ENCODE peak calls at places on chromosome 16, in ten cellular contexts. T is neural progenitor cell; D is AG04450; K is pons; N is GM13976; R is non-pigmented ciliary epithelial cell; I is adipocyte; L is stimulated activated CD4-positive, alpha-beta T cell treated with anti-CD3 and anti-CD28 coated beads, TNF-alpha, amount 100 ng/mL, for 24 hours; S is T follicular helper cell; O is NCI-H1092 treated with DMSO at 0.1 percent for 48 hours. Q is an unnamed sample.
A peak's percentile ranks its signal among the peaks of the same experiment; 100 is the strongest.

GRCh38 chr16:88705076-88705684 is 1.0 kb downstream of the RNF166 start:
- DNase-seq in S (peak; percentile 42), R (no peak), O (no peak), T (no peak), K (no peak), L (no peak), D (no peak), N (no peak), I (peak; percentile 38), Q (no peak)

GRCh38 chr16:27366687-27367462 is 35.1 kb upstream of the IL21R start:
- DNase-seq in K (no peak), S (no peak), L (no peak), I (no peak), O (no peak), N (peak; percentile 71), D (no peak), T (no peak), R (no peak), Q (no peak)

GRCh38 chr16:23877107-23878070 is 41.6 kb downstream of the PRKCB start:
- DNase-seq in N (no peak), O (no peak), L (no peak), I (no peak), S (peak; percentile 2), R (no peak), T (no peak), D (no peak), K (no peak), Q (no peak)

GRCh38 chr16:88355093-88355388 is 27.7 kb upstream of the ZNF469 start:
- DNase-seq in S (no peak), R (no peak), L (no peak), N (no peak), I (no peak), K (no peak), T (no peak), O (no peak), D (no peak), Q (no peak)

GRCh38 chr16:88922114-88922825 is 54.7 kb downstream of the CBFA2T3 start:
- DNase-seq in N (no peak), T (peak; percentile 54), I (no peak), O (no peak), D (peak; percentile 20), R (no peak), K (no peak), L (no peak), S (no peak), Q (no peak)

GRCh38 chr16:4519274-4520058 is 19.1 kb downstream of the CDIP1 start:
- DNase-seq in O (no peak), K (no peak), I (no peak), S (no peak), N (no peak), L (no peak), D (no peak), T (no peak), R (no peak), Q (no peak)

GRCh38 chr16:64914-65255 is 7.5 kb downstream of the RHBDF1 start:
- DNase-seq in I (no peak), D (no peak), O (no peak), L (no peak), N (no peak), K (no peak), S (no peak), T (no peak), R (no peak), Q (no peak)

GRCh38 chr16:61014869-61015268 is 1021.4 kb downstream of the CDH8 start:
- DNase-seq in D (no peak), N (no peak), O (no peak), I (no peak), L (no peak), K (no peak), S (no peak), T (no peak), R (no peak), Q (no peak)

GRCh38 chr16:85029981-85030381 is 2.4 kb downstream of the KIAA0513 start:
- DNase-seq in L (no peak), I (no peak), R (no peak), T (no peak), S (no peak), D (no peak), N (no peak), K (no peak), O (no peak), Q (no peak)

GRCh38 chr16:22296225-22297113 is 740 bp upstream of the POLR3E start:
- DNase-seq in K (peak; percentile 18), S (no peak), R (no peak), N (no peak), I (peak; percentile 23), O (no peak), L (no peak), D (no peak), T (peak; percentile 11), Q (no peak)

GRCh38 chr16:6209355-6209930 is 1111.8 kb upstream of the EEF2KMT start:
- DNase-seq in N (no peak), R (no peak), T (no peak), L (no peak), I (no peak), K (no peak), S (no peak), D (no peak), O (no peak), Q (no peak)

GRCh38 chr16:66263168-66263972 is 103.1 kb upstream of the CDH5 start:
- DNase-seq in T (peak; percentile 18), S (no peak), K (no peak), D (no peak), N (no peak), L (no peak), O (no peak), R (no peak), I (no peak), Q (no peak)

GRCh38 chr16:53172517-53172916 is 117.7 kb downstream of the CHD9 start:
- DNase-seq in L (no peak), R (no peak), K (no peak), S (no peak), I (no peak), T (no peak), D (no peak), N (no peak), O (no peak), Q (no peak)

GRCh38 chr16:66728117-66728787 is 23.2 kb downstream of the DYNC1LI2 start:
- DNase-seq in D (no peak), O (peak; percentile 72), I (peak; percentile 87), N (peak; percentile 65), K (peak; percentile 89), L (no peak), T (peak; percentile 65), R (no peak), S (no peak), Q (no peak)

GRCh38 chr16:263944-264343 is 11.8 kb downstream of the RGS11 start:
- DNase-seq in S (no peak), N (no peak), I (no peak), O (no peak), T (no peak), L (no peak), K (no peak), D (no peak), R (no peak), Q (no peak)

GRCh38 chr16:66668777-66669444 is 27.6 kb downstream of the CMTM4 start:
- DNase-seq in I (peak; percentile 87), L (no peak), N (no peak), S (no peak), T (no peak), R (no peak), O (no peak), D (no peak), K (no peak), Q (no peak)

GRCh38 chr16:64440421-64440831 is 681.4 kb downstream of the CDH11 start:
- DNase-seq in D (peak; percentile 90), S (no peak), I (peak; percentile 95), O (no peak), R (peak; percentile 94), K (no peak), N (no peak), T (no peak), L (no peak), Q (no peak)

GRCh38 chr16:73060216-73060615 is 12.3 kb upstream of the ZFHX3 start:
- DNase-seq in L (no peak), S (no peak), K (no peak), N (no peak), R (no peak), T (no peak), O (peak; percentile 79), D (no peak), I (no peak), Q (no peak)

GRCh38 chr16:83403751-83404150 is 404.0 kb upstream of the HSBP1 start:
- DNase-seq in O (no peak), T (no peak), R (peak; percentile 65), I (peak; percentile 28), S (no peak), L (no peak), D (no peak), N (no peak), K (no peak), Q (no peak)

GRCh38 chr16:67154578-67155304 is 3.9 kb upstream of the B3GNT9 start:
- DNase-seq in K (no peak), L (no peak), I (no peak), T (peak; percentile 66), N (no peak), D (no peak), O (no peak), S (no peak), R (no peak), Q (no peak)

GRCh38 chr16:102060-102855 is 24.2 kb downstream of the MPG start:
- DNase-seq in N (no peak), O (no peak), K (peak; percentile 58), L (no peak), I (no peak), R (no peak), D (no peak), S (no peak), T (no peak), Q (no peak)

GRCh38 chr16:15865742-15866141 is 8.9 kb upstream of the MYH11 start:
- DNase-seq in N (no peak), O (no peak), L (no peak), K (no peak), D (no peak), S (no peak), I (peak; percentile 61), T (no peak), R (no peak), Q (no peak)

Q was measured in stimulated activated CD8-positive, alpha-beta memory T cell treated with anti-CD3 and anti-CD28 coated beads, Interleukin-7, amount 100 ng/mL, for 4 hours.